ENCODE peak calls at places on chromosome X, in eight cellular contexts. Z is Right ventricle myocardium inferior, K is ELR, J is GDM1, L is posterior cingulate gyrus, G is GM23338, S is DND-41, F is HepG2. Q is an unnamed sample.

GRCh38 chrX:10051866-10052265 is 84.7 kb downstream of the CLDN34 start:
- DNase-seq in Z (no peak), K (no peak), J (no peak), L (no peak), G (no peak), S (no peak), F (no peak), Q (no peak)

GRCh38 chrX:70066646-70067045 is 4.4 kb downstream of the OTUD6A start:
- DNase-seq in Z (no peak), K (no peak), J (no peak), L (no peak), G (no peak), S (no peak), F (no peak), Q (no peak)

GRCh38 chrX:56968980-56969379 is 26.4 kb downstream of the SPIN3 start:
- DNase-seq in Z (no peak), K (peak; percentile 35), J (no peak), L (no peak), G (no peak), S (no peak), F (no peak), Q (peak; percentile 13)

GRCh38 chrX:109384569-109385174 is 97.2 kb downstream of the GUCY2F start:
- DNase-seq in Z (no peak), K (peak; percentile 34), J (no peak), L (no peak), G (peak; percentile 59), S (no peak), F (no peak), Q (peak; percentile 1)

GRCh38 chrX:48493890-48494364 is 14.9 kb upstream of the PORCN start:
- DNase-seq in Z (no peak), K (peak; percentile 60), J (no peak), L (peak; percentile 85), G (peak; percentile 77), S (no peak), F (peak; percentile 55), Q (peak; percentile 52)

GRCh38 chrX:134761788-134762187 is 103.5 kb upstream of the PLAC1 start:
- DNase-seq in Z (no peak), K (peak; percentile 53), J (no peak), L (no peak), G (peak; percentile 36), S (peak; percentile 24), F (peak; percentile 2), Q (peak; percentile 6)

GRCh38 chrX:16772460-16772859 is 13.8 kb upstream of the TXLNG start:
- DNase-seq in Z (no peak), K (no peak), J (no peak), L (no peak), G (peak; percentile 78), S (no peak), F (peak; percentile 70), Q (no peak)

GRCh38 chrX:105260291-105261043 is 40.0 kb upstream of the TEX13A start:
- DNase-seq in Z (no peak), K (no peak), J (no peak), L (no peak), G (no peak), S (no peak), F (no peak), Q (no peak)

GRCh38 chrX:40086569-40087335 is 11.0 kb downstream of the BCOR start:
- DNase-seq in Z (no peak), K (no peak), J (no peak), L (peak; percentile 96), G (no peak), S (no peak), F (no peak), Q (peak; percentile 28)

GRCh38 chrX:151153086-151153485 is 23.3 kb upstream of the GPR50 start:
- DNase-seq in Z (no peak), K (peak; percentile 84), J (no peak), L (peak; percentile 86), G (peak; percentile 83), S (no peak), F (peak; percentile 0), Q (peak; percentile 76)

GRCh38 chrX:71163010-71163409 is 18.4 kb downstream of the NLGN3 start:
- DNase-seq in Z (no peak), K (no peak), J (no peak), L (peak; percentile 88), G (peak; percentile 77), S (no peak), F (no peak), Q (no peak)

GRCh38 chrX:148929686-148930085 is 429.3 kb downstream of the AFF2 start:
- DNase-seq in Z (no peak), K (peak; percentile 2), J (no peak), L (no peak), G (no peak), S (no peak), F (no peak), Q (peak; percentile 90)

GRCh38 chrX:87526281-87526680 is 8.7 kb downstream of the KLHL4 start:
- DNase-seq in Z (no peak), K (no peak), J (no peak), L (no peak), G (no peak), S (no peak), F (no peak), Q (no peak)

GRCh38 chrX:154304901-154305300 is 9.3 kb downstream of the TKTL1 start:
- DNase-seq in Z (no peak), K (no peak), J (no peak), L (peak; percentile 22), G (no peak), S (no peak), F (no peak), Q (peak; percentile 2)

Q was measured in RPMI7951.